ENCODE peak calls at places on chromosomes 2 and 18, in seven cellular contexts. G is GM12892, D is GM12878, W is SK-N-SH, T is HepG2, O is GM12891, Z is H1. Q is an unnamed sample.

GRCh38 chr2:28457237-28457636 is 38.6 kb upstream of the PLB1 start:
- DNase-seq in Z (peak; percentile 59), W (no peak), G (no peak), T (no peak), O (no peak), D (no peak), Q (peak; percentile 43)

GRCh38 chr18:26457611-26458350 is 90.6 kb downstream of the KCTD1 start:
- DNase-seq in T (no peak), G (no peak), Z (peak; percentile 91), O (no peak), W (no peak), D (no peak), Q (peak; percentile 44)

GRCh38 chr18:48412339-48412929 is 3.3 kb upstream of the ZBTB7C start:
- DNase-seq in G (no peak), D (no peak), W (peak; percentile 66), O (no peak), Z (no peak), T (peak; percentile 56), Q (peak; percentile 46)

GRCh38 chr2:12855508-12855907 is 138.8 kb downstream of the TRIB2 start:
- DNase-seq in D (no peak), W (no peak), G (no peak), O (no peak), Z (no peak), T (no peak), Q (no peak)

GRCh38 chr2:158730621-158730905 is 64.6 kb upstream of the DAPL1 start:
- DNase-seq in D (no peak), O (no peak), T (no peak), G (no peak), W (no peak), Z (no peak), Q (no peak)

GRCh38 chr2:180553094-180553715 is 427.2 kb upstream of the UBE2E3 start:
- DNase-seq in Z (no peak), T (no peak), W (no peak), O (no peak), D (no peak), G (no peak), Q (no peak)

GRCh38 chr2:42170619-42171395 is 1.7 kb downstream of the EML4 start:
- DNase-seq in O (no peak), D (no peak), Z (no peak), W (no peak), G (no peak), T (no peak), Q (no peak)

GRCh38 chr18:58310517-58310916 is 266.5 kb downstream of the NEDD4L start:
- DNase-seq in W (no peak), G (no peak), D (no peak), Z (no peak), T (no peak), O (no peak), Q (no peak)

GRCh38 chr18:54647176-54647575 is 56.1 kb downstream of the DYNAP start:
- DNase-seq in D (no peak), G (no peak), T (peak; percentile 37), Z (no peak), W (peak; percentile 21), O (no peak), Q (no peak)

GRCh38 chr2:226802573-226802972 is 3.0 kb upstream of the IRS1 start:
- DNase-seq in O (no peak), G (no peak), Z (no peak), D (no peak), W (peak; percentile 48), T (peak; percentile 86), Q (peak; percentile 71)

GRCh38 chr2:102717308-102718018 is 44.4 kb upstream of the TMEM182 start:
- DNase-seq in Z (no peak), G (no peak), D (no peak), O (no peak), W (no peak), T (no peak), Q (no peak)

GRCh38 chr2:127174176-127174575 is 45.9 kb downstream of the CYP27C1 start:
- DNase-seq in T (no peak), Z (no peak), O (peak; percentile 36), G (no peak), W (peak; percentile 80), D (no peak), Q (peak; percentile 57)

GRCh38 chr18:42617086-42617725 is 498.3 kb downstream of the RIT2 start:
- DNase-seq in Z (no peak), W (no peak), T (no peak), G (no peak), O (no peak), D (no peak), Q (no peak)

GRCh38 chr18:9796933-9797549 is 88.7 kb upstream of the TXNDC2 start:
- DNase-seq in T (no peak), Z (no peak), W (peak; percentile 34), G (no peak), D (no peak), O (no peak), Q (no peak)

GRCh38 chr2:174704647-174705046 is 59.6 kb downstream of the CHRNA1 start:
- DNase-seq in G (no peak), D (no peak), T (no peak), Z (no peak), O (no peak), W (no peak), Q (no peak)

GRCh38 chr2:18630541-18630940 is 41.2 kb upstream of the NT5C1B start:
- DNase-seq in Z (no peak), G (no peak), D (no peak), W (no peak), T (no peak), O (no peak), Q (no peak)

GRCh38 chr2:218569038-218569431 is 396 bp downstream of the CNOT9 start:
- DNase-seq in Z (no peak), D (no peak), T (peak; percentile 73), G (peak; percentile 31), W (peak; percentile 55), O (peak; percentile 11), Q (no peak)
- TF ChIP-seq TAF1 in Z (no peak), D (peak; percentile 46), T (no peak), G (peak; percentile 29), W (no peak), O (peak; percentile 49), Q (no peak)

DNA sequence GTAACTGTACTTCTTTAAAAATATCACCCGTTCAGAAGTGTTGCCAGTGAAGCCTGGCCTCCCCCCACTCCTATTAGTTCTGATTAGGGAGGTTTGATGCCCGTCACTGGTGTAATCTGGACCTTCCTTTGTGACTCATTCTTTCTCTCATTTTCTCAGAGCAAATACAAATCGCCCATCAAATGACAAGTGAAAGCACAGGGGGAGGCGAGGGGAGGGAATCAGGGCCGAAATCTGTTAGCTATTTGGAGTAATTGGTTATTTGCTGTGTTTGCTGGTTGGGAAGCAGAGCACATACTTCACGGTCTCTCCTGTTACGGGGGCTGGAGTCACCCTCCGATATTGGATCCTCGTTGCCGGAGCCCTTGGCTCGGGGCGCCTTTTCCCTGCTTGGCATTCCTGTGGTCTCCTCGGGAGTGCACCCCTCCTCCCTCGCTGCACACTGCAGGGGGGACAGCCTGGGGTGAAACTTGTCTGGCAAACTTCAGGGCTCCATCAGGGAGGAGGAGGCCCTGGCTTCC is 178.1 kb downstream of the DYSF start:
- DNase-seq in D (no peak), W (no peak), O (no peak), G (no peak), T (no peak), Z (no peak), Q (no peak)
- TF ChIP-seq TAF1 in D (no peak), W (no peak), O (no peak), G (no peak), T (no peak), Z (no peak), Q (no peak)

GRCh38 chr18:8365006-8365405 is 244.2 kb upstream of the RAB12 start:
- DNase-seq in W (no peak), Z (no peak), D (no peak), T (no peak), G (no peak), O (no peak), Q (no peak)

GRCh38 chr18:8365528-8365927 is 243.7 kb upstream of the RAB12 start:
- DNase-seq in D (no peak), T (no peak), O (no peak), G (no peak), W (no peak), Z (no peak), Q (no peak)

GRCh38 chr18:8367217-8367988 is 241.8 kb upstream of the RAB12 start:
- DNase-seq in D (no peak), O (peak; percentile 26), T (no peak), Z (peak; percentile 83), W (peak; percentile 50), G (peak; percentile 27), Q (peak; percentile 61)

GRCh38 chr18:8366070-8366469 is 243.2 kb upstream of the RAB12 start:
- DNase-seq in T (no peak), Z (no peak), D (no peak), G (no peak), O (no peak), W (no peak), Q (no peak)

DNA sequence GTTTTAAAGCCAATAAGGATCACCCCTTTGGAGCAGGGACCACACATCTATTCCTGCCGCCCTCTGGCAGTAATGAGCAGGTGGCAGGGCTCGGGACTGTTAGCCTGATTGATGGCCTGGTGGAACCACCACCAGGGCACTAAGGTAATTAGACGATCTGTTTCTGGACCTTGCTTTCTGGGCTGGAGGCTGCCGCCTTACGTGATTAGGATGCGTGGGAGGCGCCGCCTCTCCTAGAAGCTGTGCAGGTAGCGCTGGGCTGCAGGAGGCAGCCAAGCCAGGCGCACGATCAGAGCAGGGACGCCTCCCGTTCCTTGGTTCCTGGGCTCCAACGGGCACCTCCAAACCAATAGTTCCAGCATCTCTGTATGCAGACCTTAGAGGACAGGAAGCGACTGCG is 242.6 kb upstream of the RAB12 start:
- DNase-seq in D (no peak), O (no peak), Z (no peak), T (no peak), W (peak; percentile 48), G (no peak), Q (no peak)
- TF ChIP-seq TAF1 in D (no peak), O (no peak), Z (no peak), T (no peak), W (no peak), G (no peak), Q (no peak)

GRCh38 chr2:128260239-128261138 is 58.2 kb downstream of the HS6ST1 start:
- DNase-seq in D (no peak), G (no peak), Z (peak; percentile 81), W (peak; percentile 25), T (peak; percentile 86), O (no peak), Q (no peak)
- TF ChIP-seq TAF1 in D (no peak), G (no peak), Z (peak; percentile 32), W (no peak), T (peak; percentile 77), O (no peak), Q (no peak)

Q was measured in K562.